ENCODE peak calls at places on chromosomes 5 and 9, in five cellular contexts. X, Q, Z, F and J are unnamed samples. For H3K9me3, the result is how much of the 10 kb centered on the place peaks cover.

GRCh38 chr5:72101828-72102227 is 5.4 kb upstream of the MAP1B start:
- DNase-seq in X (no peak), Q (peak), Z (no peak), F (no peak), J (no peak)

GRCh38 chr5:64838803-64839202 is 70.1 kb downstream of the CWC27 start:
- DNase-seq in X (no peak), Q (no peak), Z (no peak), F (no peak), J (no peak)

GRCh38 chr5:101678494-101679193 is 617.4 kb downstream of the SLCO4C1 start:
- DNase-seq in X (peak), Q (peak), Z (peak), F (no peak), J (peak)

GRCh38 chr5:72613515-72613914 is 106.3 kb upstream of the ZNF366 start:
- DNase-seq in X (no peak), Q (no peak), Z (no peak), F (no peak), J (no peak)

GRCh38 chr5:164358531-164359259 is 853.3 kb downstream of the MAT2B start:
- DNase-seq in X (no peak), Q (peak), Z (peak), F (no peak), J (no peak)

GRCh38 chr9:35940474-35941467 is 17.2 kb downstream of the OR2S2 start:
- DNase-seq in X (no peak), Q (no peak), Z (no peak), F (peak), J (no peak)

GRCh38 chr9:36401179-36401740 is 1.2 kb upstream of the RNF38 start:
- DNase-seq in X (no peak), Q (peak), Z (peak), F (peak), J (no peak)

GRCh38 chr5:110802998-110803397 is 64.2 kb downstream of the SLC25A46 start:
- DNase-seq in X (no peak), Q (no peak), Z (no peak), F (no peak), J (no peak)

GRCh38 chr5:15500326-15500958 is 462 bp downstream of the FBXL7 start:
- DNase-seq in X (peak), Q (peak), Z (peak), F (no peak), J (peak)

GRCh38 chr5:80061541-80061940 is 26.4 kb downstream of the THBS4 start:
- DNase-seq in X (no peak), Q (no peak), Z (no peak), F (no peak), J (no peak)

GRCh38 chr5:134976841-134977240 is 9.1 kb downstream of the CATSPER3 start:
- DNase-seq in X (no peak), Q (no peak), Z (no peak), F (no peak), J (no peak)
- H3K9me3 ChIP-seq in X (under half), Q (under half), Z (under half), F (under half), J (under half)

GRCh38 chr5:133421394-133421793 is 190.9 kb downstream of the FSTL4 start:
- DNase-seq in X (no peak), Q (no peak), Z (peak), F (no peak), J (no peak)
- TF ChIP-seq CTCF in X (no peak), Q (peak), Z (peak), F (no peak), J (no peak)

DNA sequence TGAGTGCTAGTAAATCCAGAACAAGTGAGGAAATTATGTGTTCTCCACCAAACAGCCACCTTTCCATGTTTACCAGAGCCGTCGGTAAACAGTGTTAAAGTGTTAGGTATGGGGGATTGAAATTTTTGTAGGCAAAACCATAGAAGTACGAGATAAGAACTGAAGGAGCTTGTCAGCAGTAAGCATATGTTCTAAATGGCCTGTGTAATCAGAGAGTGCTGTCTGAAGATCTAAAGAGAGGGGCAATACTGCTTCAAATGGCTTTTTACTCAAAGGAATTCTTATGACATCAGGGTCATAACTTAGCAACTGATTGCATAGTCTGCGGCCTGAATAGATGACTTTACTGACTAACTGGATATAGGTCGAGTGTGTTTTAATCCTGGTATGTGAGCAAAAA is 13.4 kb upstream of the TEX10 start:
- DNase-seq in X (no peak), Q (no peak), Z (no peak), F (no peak), J (no peak)
- H3K9me3 ChIP-seq in X (under half), Q (under half), Z (under half), F (under half), J (under half)

GRCh38 chr5:103385722-103386121 is 127.2 kb downstream of the MACIR start:
- DNase-seq in X (no peak), Q (no peak), Z (no peak), F (no peak), J (no peak)
- TF ChIP-seq CTCF in X (no peak), Q (no peak), Z (peak), F (no peak), J (no peak)

GRCh38 chr5:6125781-6126180 is 252.6 kb downstream of the MED10 start:
- DNase-seq in X (no peak), Q (no peak), Z (no peak), F (no peak), J (no peak)
- H3K9me3 ChIP-seq in X (under half), Q (under half), Z (under half), F (under half), J (under half)

GRCh38 chr9:81782313-81782712 is 93.0 kb upstream of the TLE1 start:
- DNase-seq in X (no peak), Q (no peak), Z (no peak), F (no peak), J (no peak)

GRCh38 chr9:81772144-81772543 is 82.8 kb upstream of the TLE1 start:
- DNase-seq in X (no peak), Q (peak), Z (no peak), F (no peak), J (no peak)

GRCh38 chr9:81776834-81777233 is 87.5 kb upstream of the TLE1 start:
- DNase-seq in X (no peak), Q (no peak), Z (no peak), F (no peak), J (no peak)

GRCh38 chr9:81776390-81776789 is 87.0 kb upstream of the TLE1 start:
- DNase-seq in X (no peak), Q (no peak), Z (no peak), F (no peak), J (no peak)

GRCh38 chr9:81777514-81777913 is 88.2 kb upstream of the TLE1 start:
- DNase-seq in X (no peak), Q (no peak), Z (no peak), F (no peak), J (no peak)
- TF ChIP-seq CTCF in X (no peak), Q (no peak), Z (no peak), F (no peak), J (no peak)

DNA sequence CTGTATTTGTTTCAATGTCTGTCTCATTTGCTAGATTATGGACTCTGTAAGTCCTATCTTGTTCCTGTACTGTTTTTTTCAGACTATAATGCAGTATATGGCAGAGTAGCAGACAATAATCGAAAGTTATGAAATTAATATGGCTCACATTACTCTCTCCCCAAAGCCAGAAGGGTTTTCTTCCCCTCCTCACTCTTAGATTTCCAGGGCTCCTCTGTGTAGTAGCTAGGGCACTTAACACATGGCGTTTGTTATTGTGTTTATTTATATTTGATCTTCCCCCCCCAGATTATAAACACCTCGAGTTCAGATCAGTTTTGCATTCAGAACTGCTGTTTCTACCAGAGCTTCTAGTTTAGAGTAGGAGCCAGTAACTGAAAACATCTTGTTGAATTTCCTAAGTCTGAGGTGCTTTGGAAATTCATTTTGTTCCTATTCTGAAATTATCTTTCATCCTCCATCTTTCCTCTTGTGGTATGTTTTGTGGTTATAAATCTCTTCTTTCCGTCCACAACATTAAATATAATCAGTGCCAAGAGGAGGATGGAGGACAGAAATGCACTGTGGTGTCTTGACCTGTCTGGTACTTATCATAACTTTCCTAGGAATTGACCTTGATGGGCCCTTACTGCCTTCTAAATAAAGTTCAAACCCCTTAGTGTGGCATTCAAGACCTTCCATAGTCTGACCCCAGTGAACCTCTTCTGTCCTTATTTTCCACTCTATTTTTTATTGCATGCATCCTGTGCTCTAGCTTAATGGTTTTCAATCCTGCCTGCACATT is 27.0 kb downstream of the TLE4 start:
- DNase-seq in X (no peak), Q (no peak), Z (no peak), F (no peak), J (no peak)
- H3K9me3 ChIP-seq in X (under half), Q (under half), Z (under half), F (under half), J (under half)

GRCh38 chr5:149337746-149338145 is 7.6 kb upstream of the GRPEL2 start:
- DNase-seq in X (no peak), Q (no peak), Z (no peak), F (no peak), J (no peak)
- TF ChIP-seq CTCF in X (no peak), Q (no peak), Z (no peak), F (no peak), J (no peak)